ENCODE peak calls at places on chromosome 10, in seven cellular contexts. N, A, X, Z, Q, R and T are unnamed samples.

GRCh38 chr10:93098816-93099215 is 25.1 kb downstream of the CYP26A1 start:
- DNase-seq in N (no peak), A (no peak), X (no peak), Z (no peak), Q (no peak), R (no peak), T (no peak)

GRCh38 chr10:499991-500390 is 189.5 kb downstream of the DIP2C start:
- DNase-seq in N (no peak), A (no peak), X (no peak), Z (no peak), Q (no peak), R (no peak), T (no peak)

GRCh38 chr10:7700577-7701125 is 2.5 kb upstream of the ITIH2 start:
- DNase-seq in N (no peak), A (no peak), X (no peak), Z (no peak), Q (no peak), R (no peak), T (peak)

GRCh38 chr10:79044846-79045245 is 23.9 kb upstream of the ZMIZ1 start:
- DNase-seq in N (no peak), A (no peak), X (no peak), Z (no peak), Q (no peak), R (no peak), T (no peak)

GRCh38 chr10:18738835-18739234 is 79.6 kb downstream of the ARL5B start:
- DNase-seq in N (no peak), A (no peak), X (no peak), Z (peak), Q (no peak), R (no peak), T (peak)

GRCh38 chr10:11639861-11640764 is 28.7 kb upstream of the USP6NL start:
- DNase-seq in N (peak), A (peak), X (no peak), Z (no peak), Q (no peak), R (no peak), T (no peak)

GRCh38 chr10:1090696-1091095 is 34.5 kb downstream of the WDR37 start:
- DNase-seq in N (no peak), A (no peak), X (no peak), Z (no peak), Q (no peak), R (no peak), T (no peak)

GRCh38 chr10:95567903-95568630 is 6.9 kb upstream of the SORBS1 start:
- DNase-seq in N (no peak), A (no peak), X (no peak), Z (no peak), Q (no peak), R (no peak), T (peak)

GRCh38 chr10:83075395-83076072 is 1063.8 kb upstream of the GHITM start:
- DNase-seq in N (no peak), A (no peak), X (no peak), Z (peak), Q (no peak), R (no peak), T (no peak)

GRCh38 chr10:26503911-26504310 is 65.8 kb downstream of the APBB1IP start:
- DNase-seq in N (no peak), A (peak), X (no peak), Z (no peak), Q (no peak), R (no peak), T (peak)

GRCh38 chr10:132574783-132575319 is 37.3 kb downstream of the INPP5A start:
- DNase-seq in N (no peak), A (no peak), X (no peak), Z (peak), Q (no peak), R (no peak), T (no peak)

GRCh38 chr10:4947039-4947634 is 16.1 kb upstream of the AKR1C1 start:
- DNase-seq in N (no peak), A (no peak), X (no peak), Z (peak), Q (no peak), R (no peak), T (peak)

GRCh38 chr10:129849452-129849750 is 114.7 kb downstream of the EBF3 start:
- DNase-seq in N (no peak), A (no peak), X (no peak), Z (no peak), Q (no peak), R (no peak), T (no peak)

GRCh38 chr10:113991091-113991860 is 52.4 kb upstream of the ADRB1 start:
- DNase-seq in N (no peak), A (no peak), X (no peak), Z (peak), Q (no peak), R (no peak), T (no peak)

GRCh38 chr10:31051703-31052102 is 20.0 kb upstream of the ZNF438 start:
- DNase-seq in N (no peak), A (no peak), X (no peak), Z (peak), Q (no peak), R (no peak), T (peak)

GRCh38 chr10:103566536-103566935 is 73.0 kb downstream of the NEURL1 start:
- DNase-seq in N (no peak), A (no peak), X (no peak), Z (no peak), Q (no peak), R (no peak), T (peak)

GRCh38 chr10:58791137-58791536 is 278.5 kb downstream of the BICC1 start:
- DNase-seq in N (no peak), A (no peak), X (no peak), Z (peak), Q (no peak), R (no peak), T (peak)

GRCh38 chr10:48614481-48615383 is 9.9 kb upstream of the ARHGAP22 start:
- DNase-seq in N (no peak), A (peak), X (no peak), Z (peak), Q (no peak), R (no peak), T (peak)

GRCh38 chr10:68154211-68154497 is 44.9 kb downstream of the MYPN start:
- DNase-seq in N (no peak), A (no peak), X (no peak), Z (peak), Q (no peak), R (no peak), T (peak)

GRCh38 chr10:131621784-131622624 is 278.8 kb upstream of the PPP2R2D start:
- DNase-seq in N (peak), A (no peak), X (no peak), Z (no peak), Q (no peak), R (no peak), T (no peak)

GRCh38 chr10:22294694-22295093 is 21.5 kb upstream of the COMMD3 start:
- DNase-seq in N (no peak), A (no peak), X (no peak), Z (no peak), Q (no peak), R (no peak), T (no peak)

GRCh38 chr10:96613565-96613964 is 26.8 kb upstream of the TM9SF3 start:
- DNase-seq in N (no peak), A (no peak), X (no peak), Z (no peak), Q (no peak), R (no peak), T (peak)

GRCh38 chr10:86162036-86162435 is 204.6 kb downstream of the GRID1 start:
- DNase-seq in N (no peak), A (no peak), X (no peak), Z (no peak), Q (no peak), R (no peak), T (no peak)